ENCODE peak calls at places on chromosomes 5 and 9, in ten cellular contexts. Z is EL, N is fibroblast of mammary gland, G is iPS DF 19.7, C is esophagus squamous epithelium, K is colonic mucosa, R is GM23338, S is AG04450, P is H7, W is lower leg skin. Y is an unnamed sample.

GRCh38 chr9:111003182-111003581 is 35.1 kb downstream of the LPAR1 start:
- DNase-seq in Z (no peak), N (no peak), G (no peak), C (no peak), K (no peak), R (no peak), S (no peak), P (no peak), W (no peak), Y (no peak)

GRCh38 chr9:31144614-31145013 is 1239.8 kb upstream of the ACO1 start:
- DNase-seq in Z (no peak), N (no peak), G (no peak), C (no peak), K (no peak), R (no peak), S (no peak), P (no peak), W (no peak), Y (no peak)

GRCh38 chr5:67493676-67494075 is 297.1 kb upstream of the CD180 start:
- DNase-seq in Z (peak), N (peak), G (peak), C (no peak), K (peak), R (peak), S (no peak), P (peak), W (no peak), Y (peak)

GRCh38 chr5:170743876-170744212 is 39.7 kb upstream of the GABRP start:
- DNase-seq in Z (no peak), N (no peak), G (no peak), C (no peak), K (no peak), R (peak), S (no peak), P (no peak), W (no peak), Y (no peak)

GRCh38 chr5:122312670-122312988 is 592 bp downstream of the SNCAIP start:
- DNase-seq in Z (peak), N (peak), G (no peak), C (no peak), K (peak), R (peak), S (no peak), P (no peak), W (peak), Y (peak)

GRCh38 chr9:22160235-22160634 is 151.1 kb upstream of the CDKN2B start:
- DNase-seq in Z (no peak), N (peak), G (no peak), C (no peak), K (no peak), R (no peak), S (no peak), P (no peak), W (no peak), Y (no peak)

GRCh38 chr5:172533399-172534228 is 79.3 kb upstream of the SH3PXD2B start:
- DNase-seq in Z (peak), N (no peak), G (no peak), C (no peak), K (peak), R (no peak), S (no peak), P (no peak), W (peak), Y (no peak)

GRCh38 chr5:78757269-78758053 is 108.9 kb upstream of the LHFPL2 start:
- DNase-seq in Z (peak), N (peak), G (no peak), C (no peak), K (no peak), R (no peak), S (peak), P (no peak), W (no peak), Y (no peak)

GRCh38 chr9:124351672-124352468 is 63.4 kb downstream of the PSMB7 start:
- DNase-seq in Z (no peak), N (no peak), G (no peak), C (no peak), K (no peak), R (no peak), S (no peak), P (peak), W (no peak), Y (no peak)

GRCh38 chr5:123119334-123119986 is 30.4 kb downstream of the PRDM6 start:
- DNase-seq in Z (peak), N (no peak), G (peak), C (no peak), K (no peak), R (peak), S (no peak), P (peak), W (no peak), Y (peak)

GRCh38 chr5:142466195-142466951 is 141.6 kb upstream of the SPRY4 start:
- DNase-seq in Z (peak), N (peak), G (no peak), C (no peak), K (no peak), R (no peak), S (no peak), P (no peak), W (peak), Y (no peak)

GRCh38 chr9:110028281-110029075 is 179.5 kb downstream of the C9orf152 start:
- DNase-seq in Z (no peak), N (peak), G (no peak), C (no peak), K (no peak), R (no peak), S (no peak), P (no peak), W (no peak), Y (no peak)

GRCh38 chr9:96116275-96117051 is 185.5 kb downstream of the HSD17B3 start:
- DNase-seq in Z (no peak), N (no peak), G (no peak), C (no peak), K (peak), R (no peak), S (no peak), P (no peak), W (peak), Y (no peak)

GRCh38 chr9:132708769-132709168 is 38.5 kb downstream of the GTF3C4 start:
- DNase-seq in Z (no peak), N (no peak), G (no peak), C (no peak), K (no peak), R (no peak), S (no peak), P (no peak), W (peak), Y (no peak)

GRCh38 chr5:79795764-79796398 is 106.2 kb downstream of the CMYA5 start:
- DNase-seq in Z (peak), N (peak), G (no peak), C (no peak), K (no peak), R (no peak), S (no peak), P (no peak), W (no peak), Y (no peak)

GRCh38 chr5:56725709-56726108 is 89.6 kb upstream of the MAP3K1 start:
- DNase-seq in Z (no peak), N (no peak), G (no peak), C (no peak), K (no peak), R (no peak), S (no peak), P (no peak), W (no peak), Y (no peak)